ENCODE peak calls at places on chromosomes 4 and X, in seven cellular contexts. G is mammary epithelial cell, U is K562, R is fibroblast of lung, Y is GM12878, F is hepatocyte, E is HCT116. J is an unnamed sample.

GRCh38 chrX:74467656-74468055 is 46.4 kb downstream of the SLC16A2 start:
- DNase-seq in G (peak), U (no peak), R (peak), Y (no peak), F (no peak), E (no peak), J (no peak)

GRCh38 chrX:32598707-32599106 is 612.6 kb downstream of the DMD start:
- DNase-seq in G (no peak), U (no peak), R (no peak), Y (no peak), F (no peak), E (no peak), J (no peak)

GRCh38 chr4:13706130-13706529 is 78.6 kb upstream of the BOD1L1 start:
- DNase-seq in G (peak), U (no peak), R (no peak), Y (no peak), F (no peak), E (no peak), J (no peak)

GRCh38 chr4:123599920-123600394 is 203.4 kb downstream of the SPRY1 start:
- DNase-seq in G (no peak), U (peak), R (peak), Y (peak), F (peak), E (no peak), J (no peak)

GRCh38 chr4:125313989-125314602 is 659 bp upstream of the FAT4 start:
- DNase-seq in G (no peak), U (no peak), R (no peak), Y (no peak), F (peak), E (no peak), J (no peak)

GRCh38 chrX:17038681-17039161 is 92.3 kb downstream of the REPS2 start:
- DNase-seq in G (peak), U (no peak), R (peak), Y (no peak), F (no peak), E (no peak), J (no peak)

GRCh38 chr4:65399131-65399530 is 271.2 kb downstream of the EPHA5 start:
- DNase-seq in G (no peak), U (no peak), R (no peak), Y (no peak), F (no peak), E (no peak), J (no peak)

GRCh38 chr4:38621004-38621684 is 42.9 kb upstream of the KLF3 start:
- DNase-seq in G (peak), U (peak), R (peak), Y (no peak), F (peak), E (peak), J (peak)

GRCh38 chr4:154582723-154583122 is 7.8 kb downstream of the FGA start:
- DNase-seq in G (no peak), U (no peak), R (no peak), Y (no peak), F (no peak), E (no peak), J (no peak)

GRCh38 chr4:26204911-26205368 is 115.9 kb upstream of the RBPJ start:
- DNase-seq in G (no peak), U (no peak), R (no peak), Y (no peak), F (no peak), E (no peak), J (no peak)

GRCh38 chr4:3212391-3213100 is 36.4 kb upstream of the MSANTD1 start:
- DNase-seq in G (no peak), U (no peak), R (no peak), Y (no peak), F (no peak), E (no peak), J (no peak)

GRCh38 chr4:153197301-153197700 is 6.9 kb upstream of the TRIM2 start:
- DNase-seq in G (no peak), U (no peak), R (no peak), Y (no peak), F (no peak), E (no peak), J (no peak)

GRCh38 chrX:109858602-109859341 is 125.7 kb upstream of the ACSL4 start:
- DNase-seq in G (no peak), U (no peak), R (no peak), Y (no peak), F (no peak), E (no peak), J (no peak)

GRCh38 chrX:24125028-24125612 is 24.4 kb upstream of the ZFX start:
- DNase-seq in G (no peak), U (no peak), R (no peak), Y (no peak), F (peak), E (no peak), J (no peak)

GRCh38 chr4:152106781-152107321 is 346.0 kb upstream of the GATB start:
- DNase-seq in G (no peak), U (no peak), R (peak), Y (no peak), F (no peak), E (no peak), J (no peak)

GRCh38 chr4:189049682-189050081 is 891.0 kb upstream of the FRG1 start:
- DNase-seq in G (no peak), U (no peak), R (no peak), Y (no peak), F (no peak), E (no peak), J (no peak)

GRCh38 chr4:152099555-152099954 is 338.7 kb upstream of the GATB start:
- DNase-seq in G (no peak), U (no peak), R (no peak), Y (no peak), F (no peak), E (no peak), J (no peak)

GRCh38 chr4:17760602-17761001 is 20.8 kb downstream of the FAM184B start:
- DNase-seq in G (no peak), U (no peak), R (no peak), Y (no peak), F (no peak), E (no peak), J (no peak)

GRCh38 chrX:67893931-67894330 is 350.1 kb downstream of the AR start:
- DNase-seq in G (peak), U (no peak), R (peak), Y (no peak), F (no peak), E (no peak), J (no peak)

GRCh38 chr4:164803702-164804101 is 49.8 kb downstream of the SMIM31 start:
- DNase-seq in G (no peak), U (no peak), R (no peak), Y (no peak), F (no peak), E (no peak), J (no peak)

GRCh38 chrX:119573222-119573621 is 1.1 kb upstream of the UBE2A start:
- DNase-seq in G (no peak), U (no peak), R (no peak), Y (no peak), F (no peak), E (no peak), J (no peak)

GRCh38 chr4:17356926-17357325 is 155.0 kb downstream of the QDPR start:
- DNase-seq in G (no peak), U (no peak), R (no peak), Y (no peak), F (no peak), E (no peak), J (no peak)

GRCh38 chr4:6527259-6527658 is 47.7 kb upstream of the MAN2B2 start:
- DNase-seq in G (no peak), U (no peak), R (no peak), Y (no peak), F (no peak), E (no peak), J (peak)

GRCh38 chr4:3612275-3612674 is 80.1 kb upstream of the LRPAP1 start:
- DNase-seq in G (no peak), U (no peak), R (no peak), Y (no peak), F (no peak), E (no peak), J (no peak)

GRCh38 chr4:111362891-111363290 is 740.0 kb upstream of the PITX2 start:
- DNase-seq in G (no peak), U (no peak), R (peak), Y (no peak), F (no peak), E (no peak), J (no peak)

GRCh38 chr4:48792348-48793006 is 12.4 kb upstream of the FRYL start:
- DNase-seq in G (no peak), U (no peak), R (no peak), Y (no peak), F (peak), E (no peak), J (no peak)

GRCh38 chr4:2303686-2304320 is 41.9 kb upstream of the MXD4 start:
- DNase-seq in G (no peak), U (no peak), R (no peak), Y (no peak), F (no peak), E (no peak), J (no peak)

GRCh38 chr4:128635141-128635911 is 174.2 kb upstream of the JADE1 start:
- DNase-seq in G (no peak), U (peak), R (peak), Y (no peak), F (peak), E (no peak), J (peak)

GRCh38 chr4:185578284-185578683 is 43.0 kb upstream of the PDLIM3 start:
- DNase-seq in G (no peak), U (no peak), R (no peak), Y (no peak), F (no peak), E (no peak), J (no peak)

GRCh38 chr4:88779431-88779830 is 81.8 kb upstream of the NAP1L5 start:
- DNase-seq in G (no peak), U (no peak), R (peak), Y (no peak), F (no peak), E (no peak), J (peak)

GRCh38 chr4:8103991-8104390 is 54.6 kb downstream of the ABLIM2 start:
- DNase-seq in G (no peak), U (no peak), R (no peak), Y (no peak), F (no peak), E (no peak), J (no peak)

GRCh38 chrX:49272426-49272825 is 2.8 kb downstream of the PPP1R3F start:
- DNase-seq in G (no peak), U (no peak), R (no peak), Y (no peak), F (no peak), E (no peak), J (no peak)

GRCh38 chrX:20067709-20068315 is 48.9 kb downstream of the MAP7D2 start:
- DNase-seq in G (peak), U (no peak), R (peak), Y (no peak), F (peak), E (peak), J (peak)

GRCh38 chr4:183098080-183098722 is 856 bp upstream of the WWC2 start:
- DNase-seq in G (no peak), U (peak), R (peak), Y (no peak), F (peak), E (no peak), J (no peak)

GRCh38 chr4:149120331-149121014 is 678.3 kb upstream of the NR3C2 start:
- DNase-seq in G (no peak), U (no peak), R (peak), Y (no peak), F (no peak), E (no peak), J (no peak)

GRCh38 chr4:177194906-177195305 is 114.8 kb upstream of the NEIL3 start:
- DNase-seq in G (no peak), U (no peak), R (no peak), Y (no peak), F (no peak), E (no peak), J (no peak)

GRCh38 chr4:7086384-7086783 is 18.5 kb upstream of the GRPEL1 start:
- DNase-seq in G (no peak), U (no peak), R (no peak), Y (no peak), F (no peak), E (no peak), J (no peak)

GRCh38 chrX:112367065-112367464 is 284.5 kb upstream of the TRPC5 start:
- DNase-seq in G (no peak), U (no peak), R (no peak), Y (no peak), F (no peak), E (no peak), J (no peak)

DNA sequence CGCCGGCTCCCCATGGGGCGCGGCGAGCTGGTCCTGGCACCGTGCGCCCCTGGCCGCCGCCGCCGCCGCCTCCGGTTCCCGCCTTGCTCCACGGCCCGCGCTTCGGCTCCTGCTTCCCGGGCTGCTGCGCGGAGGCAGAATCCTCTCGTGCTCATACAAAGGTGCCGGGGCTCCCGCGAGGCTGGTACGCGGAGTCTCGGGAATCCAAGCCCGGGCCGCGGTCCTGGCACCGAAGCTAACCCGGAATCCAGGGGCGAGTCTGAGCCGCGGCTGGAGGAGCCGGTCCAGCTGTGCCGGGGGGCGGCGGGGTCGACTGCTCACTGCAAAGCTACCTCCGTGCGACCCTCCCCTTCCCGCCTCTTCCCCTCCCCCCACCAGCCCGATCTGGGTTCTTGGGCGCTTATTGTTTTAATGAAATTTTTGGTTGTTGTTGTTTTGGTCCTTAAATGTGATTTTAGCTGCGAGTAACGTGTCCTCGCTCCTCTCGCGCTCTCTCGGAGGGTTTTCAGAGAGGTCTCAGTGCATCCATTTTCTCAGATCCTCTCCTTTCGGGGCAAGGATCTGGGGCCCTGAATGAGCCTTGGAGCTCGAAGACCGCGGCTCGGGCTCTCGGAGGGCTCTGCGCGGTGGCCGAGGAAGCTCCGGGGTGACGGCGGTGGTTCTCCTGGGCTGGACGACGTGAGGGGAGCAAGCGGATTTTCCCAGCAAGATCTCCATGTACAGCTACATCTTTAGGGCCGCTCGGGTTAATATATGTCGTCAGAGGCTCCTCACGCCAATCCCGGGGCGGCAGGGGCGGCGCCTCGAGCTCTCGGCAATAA is at the start of gene HAND2:
- DNase-seq in G (no peak), U (peak), R (peak), Y (no peak), F (peak), E (no peak), J (no peak)
- TF ChIP-seq EZH2 in G (peak), U (no peak), R (peak), Y (no peak), F (peak), E (no peak), J (no peak)

GRCh38 chrX:134677332-134677731 is 19.1 kb upstream of the PLAC1 start:
- DNase-seq in G (no peak), U (no peak), R (no peak), Y (no peak), F (no peak), E (no peak), J (no peak)
- TF ChIP-seq EZH2 in G (no peak), U (no peak), R (no peak), Y (no peak), F (no peak), E (no peak), J (no peak)

DNA sequence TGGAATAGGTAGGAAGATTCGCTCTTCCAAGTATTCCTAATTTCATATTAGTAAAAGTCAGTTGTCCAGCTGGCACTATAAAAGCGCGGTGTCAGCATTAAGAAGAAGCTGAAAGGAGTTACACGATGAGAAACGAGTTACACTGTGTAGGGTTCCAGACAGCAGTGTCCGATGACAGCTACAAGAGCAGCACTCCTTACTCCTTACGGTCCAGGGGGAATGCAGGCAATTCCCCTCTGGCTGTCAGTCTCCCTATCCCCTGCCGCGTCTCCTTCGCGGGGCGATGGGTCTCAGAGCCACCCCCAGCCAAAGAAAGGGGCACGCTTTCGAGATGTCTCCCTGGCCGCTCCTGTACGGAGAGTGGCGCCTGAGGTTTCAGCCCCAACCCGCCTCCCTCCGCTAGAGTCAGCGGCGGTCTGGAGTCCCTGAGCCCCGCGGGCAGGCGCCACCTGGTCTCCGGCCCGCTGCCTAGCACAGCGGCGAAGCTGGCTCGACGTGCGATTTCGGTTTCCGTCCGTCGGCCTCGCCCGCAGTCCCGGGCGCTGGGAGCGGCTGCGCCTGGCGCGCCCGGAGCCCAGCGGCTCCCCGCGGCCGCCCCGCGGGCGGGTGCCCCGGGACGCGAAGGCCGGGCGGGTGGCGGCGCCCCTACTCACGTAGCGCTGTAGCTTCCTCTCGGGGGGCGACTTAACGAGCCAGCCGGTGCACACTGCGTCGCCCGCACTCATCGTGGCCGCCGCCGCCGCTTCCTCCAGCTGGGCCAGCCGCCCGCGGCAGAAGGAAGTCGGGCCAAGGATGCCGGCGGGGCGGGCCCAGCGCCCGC is at the start of gene GAB3:
- DNase-seq in G (no peak), U (no peak), R (no peak), Y (no peak), F (peak), E (no peak), J (peak)
- TF ChIP-seq EZH2 in G (no peak), U (no peak), R (no peak), Y (no peak), F (no peak), E (no peak), J (no peak)

GRCh38 chrX:140510895-140511295 is 6.0 kb upstream of the SOX3 start:
- DNase-seq in G (no peak), U (no peak), R (no peak), Y (no peak), F (no peak), E (no peak), J (no peak)
- TF ChIP-seq EZH2 in G (no peak), U (no peak), R (no peak), Y (no peak), F (no peak), E (no peak), J (no peak)

GRCh38 chr4:81032174-81032551 is 1.7 kb downstream of the BMP3 start:
- DNase-seq in G (no peak), U (no peak), R (no peak), Y (no peak), F (no peak), E (no peak), J (no peak)

GRCh38 chr4:81030061-81030616 is 369 bp upstream of the BMP3 start:
- DNase-seq in G (no peak), U (no peak), R (no peak), Y (no peak), F (no peak), E (no peak), J (no peak)

GRCh38 chr4:81030617-81031388 is at the start of gene BMP3:
- DNase-seq in G (peak), U (no peak), R (peak), Y (no peak), F (peak), E (no peak), J (no peak)

GRCh38 chr4:81032805-81033684 is 2.5 kb downstream of the BMP3 start:
- DNase-seq in G (no peak), U (no peak), R (no peak), Y (no peak), F (no peak), E (no peak), J (peak)

DNA sequence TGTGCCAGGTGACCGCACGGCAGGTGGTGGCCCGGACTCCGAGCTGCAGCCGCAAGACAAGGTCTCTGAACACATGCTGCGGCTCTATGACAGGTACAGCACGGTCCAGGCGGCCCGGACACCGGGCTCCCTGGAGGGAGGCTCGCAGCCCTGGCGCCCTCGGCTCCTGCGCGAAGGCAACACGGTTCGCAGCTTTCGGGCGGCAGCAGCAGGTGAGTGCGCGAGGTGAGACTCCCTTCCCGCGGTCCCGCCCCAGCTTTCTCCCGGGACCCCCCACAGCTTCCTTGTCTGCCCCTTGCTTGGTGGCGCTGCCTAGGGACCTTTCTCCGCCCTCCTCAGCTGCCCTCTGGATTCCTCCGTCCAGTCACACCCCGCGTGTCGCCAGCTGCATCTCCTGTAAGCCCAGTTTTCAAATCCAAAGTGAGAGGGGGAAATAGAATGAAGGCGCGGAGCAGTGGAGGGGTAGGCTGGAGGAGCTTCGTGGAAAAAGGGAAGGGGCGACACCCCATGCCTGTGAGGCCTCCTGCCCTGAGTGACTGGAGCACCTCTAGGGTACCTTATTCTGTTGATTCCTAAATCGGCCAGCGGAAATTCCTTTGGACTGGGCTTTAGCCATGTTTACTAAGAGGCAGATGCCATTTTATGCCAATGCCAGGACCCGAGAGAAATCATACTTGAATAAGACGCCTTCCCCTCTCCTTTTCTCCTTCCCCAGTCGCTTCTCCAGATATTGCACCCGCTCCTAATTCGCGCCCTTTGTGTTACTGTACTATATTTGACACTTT is 1.1 kb downstream of the BMP3 start:
- DNase-seq in G (no peak), U (no peak), R (no peak), Y (no peak), F (no peak), E (no peak), J (no peak)
- TF ChIP-seq EZH2 in G (peak), U (no peak), R (peak), Y (no peak), F (peak), E (no peak), J (no peak)

J was measured in PC-9.